ENCODE peak calls at places on chromosomes 11 and 22, in six cellular contexts. Z is RWPE1, K is WERI-Rb-1, X is left ventricle myocardium inferior, U is caudate nucleus, R is fibroblast of lung. F is an unnamed sample.

GRCh38 chr11:7490535-7490934 is 5.2 kb downstream of the OLFML1 start:
- DNase-seq in K (no peak), R (peak), X (no peak), U (no peak), Z (no peak), F (no peak)

GRCh38 chr22:19980766-19981165 is 35.9 kb downstream of the ARVCF start:
- DNase-seq in Z (no peak), X (no peak), K (no peak), R (no peak), U (no peak), F (no peak)

GRCh38 chr11:75100314-75100713 is 3.6 kb upstream of the OR2AT4 start:
- DNase-seq in U (no peak), K (no peak), Z (peak), X (no peak), R (no peak), F (no peak)

GRCh38 chr22:48004038-48004437 is 1241.6 kb downstream of the TBC1D22A start:
- DNase-seq in U (no peak), K (no peak), X (no peak), Z (no peak), R (no peak), F (peak)

GRCh38 chr11:78704811-78705210 is 130.1 kb upstream of the NARS2 start:
- DNase-seq in Z (no peak), K (no peak), U (no peak), X (no peak), R (no peak), F (no peak)

GRCh38 chr11:117875397-117876048 is 935 bp downstream of the FXYD6 start:
- DNase-seq in R (no peak), K (peak), Z (no peak), X (peak), U (no peak), F (no peak)

GRCh38 chr22:35914665-35915476 is 113.8 kb downstream of the RBFOX2 start:
- DNase-seq in R (peak), Z (peak), K (peak), X (no peak), U (peak), F (peak)

GRCh38 chr11:128359515-128359914 is 227.8 kb downstream of the ETS1 start:
- DNase-seq in K (no peak), Z (no peak), R (peak), U (no peak), X (no peak), F (no peak)

GRCh38 chr11:10693509-10694071 is at the start of gene IRAG1:
- DNase-seq in X (peak), U (peak), R (peak), Z (no peak), K (peak), F (no peak)

GRCh38 chr11:83583953-83584352 is 297.8 kb upstream of the CCDC90B start:
- DNase-seq in K (no peak), Z (peak), U (no peak), X (no peak), R (peak), F (no peak)

GRCh38 chr11:12363373-12363772 is 14.0 kb upstream of the PARVA start:
- DNase-seq in K (no peak), R (no peak), U (no peak), Z (no peak), X (no peak), F (no peak)

GRCh38 chr22:37021710-37022482 is 2.4 kb downstream of the MPST start:
- DNase-seq in X (peak), K (peak), U (no peak), R (peak), Z (no peak), F (peak)

GRCh38 chr11:19472679-19473078 is 231.9 kb upstream of the E2F8 start:
- DNase-seq in Z (no peak), R (no peak), U (no peak), X (no peak), K (no peak), F (no peak)

GRCh38 chr22:21587803-21588611 is 20.5 kb downstream of the UBE2L3 start:
- DNase-seq in U (peak), R (peak), Z (no peak), X (no peak), K (no peak), F (no peak)

GRCh38 chr11:72598901-72599300 is 75.3 kb downstream of the PDE2A start:
- DNase-seq in X (peak), U (peak), Z (no peak), R (peak), K (peak), F (peak)

GRCh38 chr22:31248965-31249940 is 37.2 kb downstream of the LIMK2 start:
- DNase-seq in R (no peak), K (peak), Z (no peak), X (no peak), U (peak), F (no peak)

GRCh38 chr11:57773026-57773598 is 11.5 kb downstream of the CTNND1 start:
- DNase-seq in X (no peak), U (no peak), R (no peak), K (no peak), Z (no peak), F (no peak)

GRCh38 chr22:35838849-35839646 is 121.4 kb downstream of the APOL5 start:
- DNase-seq in R (peak), K (peak), X (no peak), U (no peak), Z (peak), F (peak)

GRCh38 chr22:50699001-50699753 is 26.6 kb downstream of the SHANK3 start:
- DNase-seq in Z (no peak), R (no peak), U (no peak), K (no peak), X (peak), F (peak)

GRCh38 chr11:100681064-100681502 is 6.0 kb upstream of the ARHGAP42 start:
- DNase-seq in U (no peak), X (peak), Z (peak), K (peak), R (peak), F (peak)

GRCh38 chr22:26054846-26055245 is 114.4 kb upstream of the SEZ6L start:
- DNase-seq in X (no peak), U (no peak), K (no peak), Z (no peak), R (no peak), F (no peak)

GRCh38 chr22:37654556-37655251 is 3.8 kb upstream of the PDXP start:
- DNase-seq in R (no peak), K (no peak), Z (no peak), U (no peak), X (no peak), F (no peak)

GRCh38 chr11:107259826-107260225 is 197.8 kb downstream of the CWF19L2 start:
- DNase-seq in U (peak), X (no peak), K (no peak), Z (no peak), R (no peak), F (no peak)

GRCh38 chr11:126354631-126355323 is 709 bp upstream of the ST3GAL4 start:
- DNase-seq in Z (no peak), R (no peak), U (no peak), X (peak), K (no peak), F (no peak)

GRCh38 chr11:98736813-98737212 is 283.9 kb upstream of the CNTN5 start:
- DNase-seq in Z (no peak), U (no peak), R (no peak), X (no peak), K (no peak), F (peak)

GRCh38 chr11:124474079-124474478 is 28.6 kb upstream of the OR8B8 start:
- DNase-seq in Z (no peak), K (no peak), U (no peak), X (no peak), R (no peak), F (no peak)

GRCh38 chr11:10911907-10912306 is 54.1 kb upstream of the ZBED5 start:
- DNase-seq in K (no peak), R (no peak), U (no peak), Z (no peak), X (no peak), F (no peak)

GRCh38 chr11:130131957-130132850 is 27.4 kb upstream of the ST14 start:
- DNase-seq in R (peak), U (no peak), Z (peak), X (no peak), K (peak), F (peak)

GRCh38 chr11:97847730-97848129 is 1173.0 kb upstream of the CNTN5 start:
- DNase-seq in Z (no peak), R (no peak), K (no peak), X (no peak), U (no peak), F (no peak)

GRCh38 chr22:36913431-36914382 is at the start of gene CSF2RB:
- DNase-seq in Z (no peak), K (no peak), X (peak), R (no peak), U (no peak), F (peak)

GRCh38 chr11:2657697-2658284 is 42.0 kb downstream of the KCNQ1OT1 start:
- DNase-seq in X (no peak), Z (no peak), K (no peak), R (no peak), U (no peak), F (no peak)

GRCh38 chr11:64859542-64860414 is 15.3 kb upstream of the CDC42BPG start:
- DNase-seq in R (no peak), X (no peak), K (no peak), Z (no peak), U (no peak), F (no peak)

GRCh38 chr22:23187871-23188700 is 7.8 kb downstream of the BCR start:
- DNase-seq in R (no peak), Z (no peak), U (no peak), X (no peak), K (no peak), F (no peak)

GRCh38 chr11:57251491-57252104 is 14.5 kb upstream of the APLNR start:
- DNase-seq in K (no peak), X (peak), Z (no peak), R (peak), U (no peak), F (no peak)

GRCh38 chr11:131656839-131657211 is 286.4 kb downstream of the NTM start:
- DNase-seq in R (no peak), K (no peak), X (no peak), U (no peak), Z (no peak), F (peak)

GRCh38 chr11:67301951-67302516 is 1.3 kb upstream of the SSH3 start:
- DNase-seq in R (peak), Z (peak), K (peak), X (peak), U (no peak), F (peak)

GRCh38 chr22:28981818-28982499 is 79.7 kb downstream of the C22orf31 start:
- DNase-seq in U (no peak), R (no peak), K (no peak), Z (no peak), X (no peak), F (no peak)

GRCh38 chr22:28985581-28986290 is 75.9 kb downstream of the C22orf31 start:
- DNase-seq in Z (no peak), X (no peak), R (no peak), K (no peak), U (no peak), F (no peak)

GRCh38 chr22:28983788-28984441 is 77.7 kb downstream of the C22orf31 start:
- DNase-seq in R (peak), Z (no peak), X (no peak), K (no peak), U (no peak), F (peak)

GRCh38 chr22:28984482-28985158 is 77.0 kb downstream of the C22orf31 start:
- DNase-seq in R (no peak), Z (no peak), X (no peak), U (no peak), K (no peak), F (no peak)

DNA sequence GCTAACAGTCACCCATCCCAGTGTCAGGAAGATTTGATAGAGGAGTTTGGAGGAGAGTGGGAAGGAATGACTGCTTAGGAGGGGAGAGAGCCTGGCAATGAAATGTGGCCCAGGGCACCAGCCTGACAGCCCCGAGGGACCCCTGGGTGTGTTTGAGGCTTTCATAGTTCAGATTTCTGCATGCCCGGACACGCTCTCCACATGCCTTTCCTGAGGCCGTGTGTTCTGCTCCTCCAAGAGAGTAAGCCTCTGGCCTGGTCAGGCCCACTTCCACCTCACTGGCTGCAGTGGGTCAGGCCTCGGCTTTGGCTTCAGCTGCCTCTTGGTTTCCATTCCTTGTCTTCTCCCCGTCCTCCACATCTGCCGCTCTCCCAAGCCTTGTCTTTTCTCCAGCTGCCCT is 78.4 kb downstream of the C22orf31 start:
- DNase-seq in K (peak), Z (peak), U (no peak), R (no peak), X (no peak), F (peak)
- H3K27ac ChIP-seq in K (no peak), Z (peak), U (peak), R (no peak), X (no peak), F (peak)

GRCh38 chr11:62337682-62338181 is 484 bp downstream of the ASRGL1 start:
- DNase-seq in R (no peak), K (peak), X (peak), Z (peak), U (no peak), F (peak)
- H3K27ac ChIP-seq in R (no peak), K (peak), X (peak), Z (no peak), U (peak), F (no peak)

DNA sequence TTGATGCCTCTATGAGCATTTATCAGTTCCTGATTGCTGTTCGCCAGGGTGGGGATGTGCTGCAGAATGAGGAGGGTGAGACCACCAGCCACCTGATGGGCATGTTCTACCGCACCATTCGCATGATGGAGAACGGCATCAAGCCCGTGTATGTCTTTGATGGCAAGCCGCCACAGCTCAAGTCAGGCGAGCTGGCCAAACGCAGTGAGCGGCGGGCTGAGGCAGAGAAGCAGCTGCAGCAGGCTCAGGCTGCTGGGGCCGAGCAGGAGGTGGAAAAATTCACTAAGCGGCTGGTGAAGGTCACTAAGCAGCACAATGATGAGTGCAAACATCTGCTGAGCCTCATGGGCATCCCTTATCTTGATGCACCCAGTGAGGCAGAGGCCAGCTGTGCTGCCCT is 2.7 kb downstream of the FEN1 start:
- DNase-seq in K (no peak), Z (no peak), U (no peak), X (no peak), R (no peak), F (no peak)
- H3K27ac ChIP-seq in K (no peak), Z (peak), U (no peak), X (no peak), R (no peak), F (no peak)

DNA sequence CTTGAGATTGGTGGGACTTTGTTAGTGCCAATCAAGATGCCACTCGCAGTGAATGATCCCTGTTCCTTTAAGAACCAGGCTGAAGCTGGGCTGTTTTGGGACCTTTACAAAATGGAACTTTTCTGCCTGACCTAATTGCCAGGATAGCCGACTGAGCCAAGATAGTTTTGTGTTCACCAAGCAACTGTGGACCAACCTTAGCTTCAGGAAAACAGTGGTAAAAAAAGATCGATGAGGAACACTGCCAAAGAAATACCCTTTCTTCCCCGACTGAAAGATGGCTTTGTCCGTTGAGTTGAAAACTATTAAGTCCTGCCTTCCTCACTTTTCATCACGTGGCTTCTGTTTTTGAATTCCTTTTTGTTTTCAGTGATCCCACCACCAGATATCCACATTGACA is 157.9 kb upstream of the SORL1-AS1 start:
- DNase-seq in U (no peak), R (no peak), K (no peak), Z (no peak), X (no peak), F (no peak)
- H3K27ac ChIP-seq in U (peak), R (no peak), K (no peak), Z (no peak), X (no peak), F (no peak)

DNA sequence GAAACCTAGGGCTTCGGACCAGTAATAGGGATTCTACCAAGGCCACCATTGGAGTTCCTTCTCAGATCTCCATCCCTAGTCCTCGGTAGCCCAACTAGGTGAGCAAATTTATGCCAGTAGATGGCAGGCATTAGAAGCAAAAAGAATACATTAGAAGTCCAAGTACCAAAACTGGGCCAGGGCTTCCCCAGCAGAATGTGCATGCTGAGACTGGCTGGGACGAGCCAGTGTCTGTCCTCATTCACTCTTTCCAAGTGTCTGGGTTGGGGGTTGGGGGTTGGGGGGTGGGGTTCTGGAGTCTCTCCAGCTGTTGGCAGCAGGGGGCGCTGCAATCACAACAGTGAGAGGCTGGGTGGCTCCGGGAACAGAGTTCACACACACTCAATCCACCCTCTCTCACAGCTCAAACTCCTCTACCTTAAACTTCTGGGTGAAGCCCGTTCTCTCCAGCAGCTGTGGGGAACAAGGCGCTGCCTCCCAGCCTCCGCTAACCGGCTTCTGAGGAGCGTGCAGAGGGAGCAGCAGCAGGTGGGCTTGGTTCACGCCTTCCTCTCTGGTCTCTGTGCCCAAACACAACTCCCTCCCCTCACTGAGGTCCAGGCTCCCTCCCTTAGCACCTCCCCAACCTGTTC is 57.5 kb downstream of the BTG4 start:
- DNase-seq in X (no peak), R (peak), U (peak), K (peak), Z (peak), F (peak)
- H3K27ac ChIP-seq in X (no peak), R (no peak), U (no peak), K (no peak), Z (no peak), F (no peak)

GRCh38 chr11:62487698-62488551 is 58.7 kb downstream of the AHNAK start:
- DNase-seq in R (peak), X (no peak), K (no peak), U (no peak), Z (no peak), F (no peak)
- H3K27ac ChIP-seq in R (no peak), X (no peak), K (no peak), U (no peak), Z (no peak), F (no peak)

GRCh38 chr11:6387811-6388599 is 2.3 kb upstream of the SMPD1 start:
- DNase-seq in X (no peak), R (peak), K (no peak), U (no peak), Z (no peak), F (no peak)

GRCh38 chr11:6388747-6389146 is 1.5 kb upstream of the SMPD1 start:
- DNase-seq in R (no peak), U (no peak), Z (no peak), X (no peak), K (no peak), F (no peak)

GRCh38 chr11:6389921-6390717 is at the start of gene SMPD1:
- DNase-seq in Z (peak), K (peak), R (peak), U (peak), X (peak), F (peak)

GRCh38 chr11:6390718-6391547 is 659 bp downstream of the SMPD1 start:
- DNase-seq in X (no peak), U (no peak), Z (no peak), R (no peak), K (no peak), F (no peak)

GRCh38 chr11:6385046-6385777 is 5.1 kb upstream of the SMPD1 start:
- DNase-seq in K (no peak), U (no peak), X (no peak), Z (no peak), R (no peak), F (no peak)
- H3K27ac ChIP-seq in K (no peak), U (no peak), X (no peak), Z (no peak), R (no peak), F (no peak)

GRCh38 chr11:502288-503178 is 4.5 kb downstream of the RNH1 start:
- DNase-seq in Z (no peak), U (no peak), R (no peak), K (no peak), X (no peak), F (peak)
- H3K27ac ChIP-seq in Z (peak), U (peak), R (peak), K (no peak), X (peak), F (no peak)